ENCODE peak calls at places on chromosome 12, in eight cellular contexts. N is SK-N-SH, R is GM23338, O is HCT116, Z is PC-3, U is OCI-LY7, A is GM23248, J is MM.1S. P is an unnamed sample.
A peak's percentile ranks its signal among the peaks of the same experiment; 100 is the strongest.

GRCh38 chr12:106493531-106493930 is 89.3 kb upstream of the RFX4 start:
- DNase-seq in N (peak; percentile 26), R (no peak), O (no peak), Z (no peak), U (no peak), A (no peak), J (no peak), P (peak; percentile 19)

GRCh38 chr12:132904718-132905328 is 17.4 kb upstream of the CHFR start:
- DNase-seq in N (peak; percentile 75), R (peak; percentile 88), O (no peak), Z (peak; percentile 73), U (peak; percentile 91), A (peak; percentile 72), J (no peak), P (peak; percentile 48)

GRCh38 chr12:94589591-94590001 is 60.8 kb downstream of the TMCC3 start:
- DNase-seq in N (no peak), R (no peak), O (no peak), Z (peak; percentile 67), U (no peak), A (no peak), J (no peak), P (no peak)

GRCh38 chr12:106139422-106140141 is 828 bp upstream of the NUAK1 start:
- DNase-seq in N (no peak), R (peak; percentile 89), O (peak; percentile 56), Z (peak; percentile 72), U (no peak), A (peak; percentile 91), J (peak; percentile 74), P (peak; percentile 90)

GRCh38 chr12:12533238-12533829 is 29.3 kb downstream of the DUSP16 start:
- DNase-seq in N (peak; percentile 36), R (peak; percentile 24), O (no peak), Z (no peak), U (no peak), A (no peak), J (no peak), P (peak; percentile 69)

GRCh38 chr12:6821271-6821673 is 349 bp upstream of the GPR162 start:
- DNase-seq in N (peak; percentile 82), R (peak; percentile 89), O (no peak), Z (no peak), U (peak; percentile 43), A (peak; percentile 67), J (no peak), P (peak; percentile 73)

GRCh38 chr12:125773033-125773432 is 707.8 kb downstream of the AACS start:
- DNase-seq in N (peak; percentile 52), R (peak; percentile 86), O (peak; percentile 6), Z (peak; percentile 25), U (peak; percentile 77), A (peak; percentile 2), J (peak; percentile 43), P (peak; percentile 14)

GRCh38 chr12:90940872-90941499 is 14.0 kb downstream of the CCER1 start:
- DNase-seq in N (peak; percentile 32), R (peak; percentile 65), O (peak; percentile 55), Z (peak; percentile 78), U (peak; percentile 45), A (peak; percentile 76), J (peak; percentile 64), P (peak; percentile 73)

GRCh38 chr12:56413392-56413791 is 35.8 kb downstream of the TIMELESS start:
- DNase-seq in N (no peak), R (peak; percentile 40), O (no peak), Z (no peak), U (no peak), A (no peak), J (no peak), P (no peak)

GRCh38 chr12:132771126-132771838 is 9.7 kb upstream of the ANKLE2 start:
- DNase-seq in N (no peak), R (no peak), O (no peak), Z (no peak), U (peak; percentile 92), A (peak; percentile 45), J (peak; percentile 71), P (no peak)

GRCh38 chr12:110744176-110744575 is 1.5 kb upstream of the PPP1CC start:
- DNase-seq in N (no peak), R (no peak), O (no peak), Z (peak; percentile 91), U (no peak), A (peak; percentile 79), J (no peak), P (no peak)

GRCh38 chr12:42504049-42504448 is 85.5 kb downstream of the PRICKLE1 start:
- DNase-seq in N (peak; percentile 36), R (no peak), O (no peak), Z (no peak), U (no peak), A (peak; percentile 57), J (no peak), P (peak; percentile 65)

GRCh38 chr12:54300732-54301427 is at the start of gene NFE2:
- DNase-seq in N (peak; percentile 49), R (peak; percentile 92), O (no peak), Z (peak; percentile 79), U (no peak), A (peak; percentile 83), J (peak; percentile 37), P (peak; percentile 87)

GRCh38 chr12:23006413-23006812 is 381.4 kb downstream of the ETNK1 start:
- DNase-seq in N (no peak), R (no peak), O (no peak), Z (no peak), U (no peak), A (no peak), J (no peak), P (no peak)

GRCh38 chr12:67747869-67748760 is 99.6 kb downstream of the DYRK2 start:
- DNase-seq in N (no peak), R (no peak), O (peak; percentile 42), Z (peak; percentile 73), U (no peak), A (peak; percentile 65), J (no peak), P (peak; percentile 75)

GRCh38 chr12:129696952-129697351 is 206.9 kb downstream of the TMEM132D start:
- DNase-seq in N (no peak), R (no peak), O (no peak), Z (no peak), U (no peak), A (no peak), J (no peak), P (no peak)

GRCh38 chr12:15721716-15722115 is 67.5 kb downstream of the EPS8 start:
- DNase-seq in N (no peak), R (no peak), O (no peak), Z (no peak), U (no peak), A (peak; percentile 73), J (no peak), P (no peak)

GRCh38 chr12:6229823-6230222 is 29.6 kb downstream of the CD9 start:
- DNase-seq in N (no peak), R (no peak), O (no peak), Z (peak; percentile 76), U (no peak), A (peak; percentile 96), J (no peak), P (peak; percentile 84)

DNA sequence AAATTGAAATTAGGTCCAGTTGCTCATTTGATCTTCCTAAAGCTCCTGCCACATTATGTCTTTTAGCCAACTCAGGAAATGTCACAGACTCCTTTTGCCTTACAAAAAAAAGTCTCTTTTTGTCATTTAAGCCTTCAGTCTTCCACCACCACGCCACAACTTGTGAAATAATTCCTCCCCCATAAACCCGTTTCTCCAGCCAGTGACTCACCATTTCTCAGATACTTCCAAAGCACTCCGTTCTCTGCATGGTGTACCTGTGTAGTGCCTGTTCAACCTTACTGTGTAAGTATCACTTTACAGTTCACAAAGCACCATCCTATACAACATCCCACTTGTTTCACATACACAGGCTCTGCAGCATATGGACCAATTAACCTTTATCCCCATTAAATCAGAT is 139.5 kb upstream of the AEBP2 start:
- DNase-seq in N (no peak), R (no peak), O (peak; percentile 7), Z (peak; percentile 88), U (no peak), A (peak; percentile 30), J (no peak), P (peak; percentile 13)
- TF ChIP-seq EZH2phosphoT487 in N (no peak), R (no peak), O (no peak), Z (no peak), U (no peak), A (no peak), J (no peak), P (no peak)

GRCh38 chr12:33429468-33429867 is 10.2 kb downstream of the SYT10 start:
- DNase-seq in N (no peak), R (no peak), O (no peak), Z (no peak), U (no peak), A (no peak), J (no peak), P (no peak)

GRCh38 chr12:33438025-33438772 is 1.4 kb downstream of the SYT10 start:
- DNase-seq in N (no peak), R (peak; percentile 38), O (no peak), Z (no peak), U (no peak), A (no peak), J (no peak), P (no peak)

GRCh38 chr12:33431648-33432047 is 8.0 kb downstream of the SYT10 start:
- DNase-seq in N (no peak), R (no peak), O (no peak), Z (peak; percentile 61), U (no peak), A (no peak), J (no peak), P (no peak)

GRCh38 chr12:33437598-33437997 is 2.0 kb downstream of the SYT10 start:
- DNase-seq in N (no peak), R (no peak), O (no peak), Z (no peak), U (no peak), A (no peak), J (no peak), P (no peak)

GRCh38 chr12:33432992-33433391 is 6.6 kb downstream of the SYT10 start:
- DNase-seq in N (no peak), R (no peak), O (no peak), Z (no peak), U (no peak), A (peak; percentile 0), J (no peak), P (no peak)
- H3K9me2 ChIP-seq in N (no peaks in the 10 kb centered on the region), R (no peaks in the 10 kb centered on the region), O (no peaks in the 10 kb centered on the region), Z (no peaks in the 10 kb centered on the region), U (no peaks in the 10 kb centered on the region), A (no peaks in the 10 kb centered on the region), J (no peaks in the 10 kb centered on the region), P (no peaks in the 10 kb centered on the region)

GRCh38 chr12:104752883-104753282 is 205.2 kb downstream of the SLC41A2 start:
- DNase-seq in N (no peak), R (no peak), O (no peak), Z (no peak), U (no peak), A (no peak), J (no peak), P (no peak)
- H4K20me1 ChIP-seq in N (no peaks in the 10 kb centered on the region), R (no peaks in the 10 kb centered on the region), O (no peaks in the 10 kb centered on the region), Z (no peaks in the 10 kb centered on the region), U (no peaks in the 10 kb centered on the region), A (no peaks in the 10 kb centered on the region), J (no peaks in the 10 kb centered on the region), P (no peaks in the 10 kb centered on the region)

DNA sequence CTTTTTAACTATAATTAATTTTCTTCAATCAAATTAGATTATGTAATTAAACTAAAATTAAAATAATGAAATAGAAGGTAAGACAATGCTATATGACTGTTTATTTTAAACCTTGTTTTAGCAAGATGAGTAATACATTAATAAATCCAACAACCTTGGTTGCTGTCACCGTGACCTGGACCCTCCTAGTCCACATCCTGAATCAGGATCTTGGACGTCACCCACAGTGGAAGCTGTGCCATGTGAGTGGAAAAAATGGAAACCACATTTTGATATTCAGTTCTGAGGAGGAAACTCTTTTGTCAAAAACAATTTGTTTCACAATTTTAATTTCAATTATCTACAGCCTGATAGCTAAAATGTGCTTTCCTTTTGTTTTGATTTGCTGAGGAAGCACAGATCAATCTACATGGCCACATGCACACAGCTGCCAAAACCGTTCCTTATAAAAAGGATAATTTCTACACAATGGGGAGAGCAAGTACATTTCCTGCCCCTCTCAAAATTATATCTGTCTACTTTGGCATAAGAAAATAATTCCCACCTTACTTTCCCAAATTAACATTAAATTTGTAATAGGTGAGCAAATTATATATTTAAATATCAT is 255.5 kb downstream of the RASSF9 start:
- DNase-seq in N (no peak), R (no peak), O (no peak), Z (peak; percentile 46), U (no peak), A (peak; percentile 17), J (no peak), P (no peak)
- TF ChIP-seq EZH2phosphoT487 in N (no peak), R (no peak), O (no peak), Z (no peak), U (no peak), A (no peak), J (no peak), P (no peak)